ENCODE peak calls at places on chromosomes 3 and 15, in eight cellular contexts. W is HCT116, I is lower lobe of right lung, Z is neural progenitor cell, A is HL-60, X is activated B cell treated with CpG ODN at 0.5 μM for 24 hours, N is H1, V is foreskin keratinocyte. U is an unnamed sample.

GRCh38 chr15:91948001-91948608 is 94.6 kb downstream of the SLCO3A1 start:
- DNase-seq in V (peak), X (no peak), W (no peak), N (peak), I (no peak), A (no peak), Z (peak), U (no peak)

GRCh38 chr3:133447751-133448477 is 48.1 kb downstream of the BFSP2 start:
- DNase-seq in Z (no peak), X (no peak), A (no peak), V (no peak), I (no peak), N (no peak), W (no peak), U (no peak)

GRCh38 chr3:192915724-192916123 is 1.9 kb downstream of the MB21D2 start:
- DNase-seq in A (no peak), Z (peak), X (no peak), V (no peak), I (no peak), W (no peak), N (no peak), U (no peak)

GRCh38 chr3:191328963-191329653 is at the start of gene CCDC50:
- DNase-seq in A (peak), W (no peak), I (peak), N (no peak), Z (peak), X (peak), V (peak), U (peak)

GRCh38 chr3:30232546-30232945 is 373.9 kb upstream of the TGFBR2 start:
- DNase-seq in W (no peak), V (no peak), Z (no peak), N (no peak), A (no peak), I (no peak), X (no peak), U (no peak)

GRCh38 chr3:118400086-118400485 is 634.6 kb downstream of the IGSF11 start:
- DNase-seq in I (no peak), A (no peak), Z (no peak), W (no peak), V (no peak), N (no peak), X (no peak), U (no peak)

GRCh38 chr3:174243194-174243593 is 615.9 kb upstream of the NAALADL2 start:
- DNase-seq in N (no peak), Z (no peak), X (no peak), I (no peak), V (no peak), A (no peak), W (no peak), U (no peak)

GRCh38 chr15:74540135-74540760 is 772 bp upstream of the ARID3B start:
- DNase-seq in Z (peak), N (no peak), W (no peak), A (no peak), V (no peak), X (no peak), I (no peak), U (no peak)

GRCh38 chr3:152197937-152198336 is 70.8 kb upstream of the MBNL1 start:
- DNase-seq in Z (no peak), V (no peak), N (no peak), A (no peak), I (no peak), X (no peak), W (no peak), U (no peak)

DNA sequence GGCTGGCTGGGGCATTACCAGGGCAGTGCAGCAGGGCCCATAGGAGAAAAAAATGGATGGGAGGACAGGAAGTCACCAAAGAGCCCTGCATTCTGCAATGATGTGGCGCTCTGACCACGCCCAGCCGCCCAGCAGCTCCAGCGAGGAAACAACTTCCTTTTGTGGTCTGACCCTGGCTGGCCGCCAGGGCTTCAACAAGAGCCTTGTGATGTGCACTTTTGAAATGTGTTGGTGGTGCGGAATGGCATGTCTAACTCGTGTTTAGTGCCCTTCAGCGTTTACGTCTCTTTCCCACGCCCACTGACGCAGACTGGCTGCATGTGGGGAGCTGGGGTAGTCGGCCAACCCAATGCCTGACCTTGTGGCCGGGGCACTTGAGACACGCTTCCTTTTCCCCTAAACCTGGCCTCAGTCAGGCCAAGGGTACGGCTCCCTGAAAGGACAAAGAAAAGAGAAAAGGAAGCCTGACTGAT is 81.9 kb upstream of the CTNNB1 start:
- DNase-seq in A (peak), N (no peak), X (peak), W (peak), Z (peak), I (peak), V (peak), U (no peak)
- TF ChIP-seq CTCF in A (no peak), N (no peak), X (no peak), W (no peak), Z (no peak), I (no peak), V (no peak), U (no peak)

GRCh38 chr3:153440311-153440710 is 278.3 kb downstream of the RAP2B start:
- DNase-seq in N (no peak), A (no peak), I (no peak), Z (no peak), X (no peak), V (no peak), W (no peak), U (no peak)

GRCh38 chr3:153442386-153442785 is 280.4 kb downstream of the RAP2B start:
- DNase-seq in X (no peak), W (no peak), Z (no peak), V (peak), I (no peak), A (no peak), N (no peak), U (no peak)

GRCh38 chr3:153442799-153443487 is 280.9 kb downstream of the RAP2B start:
- DNase-seq in N (no peak), I (no peak), A (no peak), X (no peak), V (no peak), W (no peak), Z (no peak), U (no peak)

GRCh38 chr3:153438275-153438674 is 276.2 kb downstream of the RAP2B start:
- DNase-seq in Z (no peak), X (no peak), N (no peak), I (no peak), W (no peak), V (no peak), A (no peak), U (no peak)

GRCh38 chr3:153439780-153440179 is 277.8 kb downstream of the RAP2B start:
- DNase-seq in W (no peak), I (no peak), X (no peak), N (no peak), Z (no peak), V (no peak), A (no peak), U (no peak)
- TF ChIP-seq CTCF in W (peak), I (no peak), X (no peak), N (no peak), Z (no peak), V (peak), A (no peak), U (peak)

GRCh38 chr3:45693941-45694521 is 4.8 kb downstream of the SACM1L start:
- DNase-seq in I (no peak), N (no peak), X (no peak), A (no peak), W (no peak), V (no peak), Z (no peak), U (no peak)
- TF ChIP-seq CTCF in I (no peak), N (no peak), X (no peak), A (no peak), W (no peak), V (no peak), Z (no peak), U (no peak)

DNA sequence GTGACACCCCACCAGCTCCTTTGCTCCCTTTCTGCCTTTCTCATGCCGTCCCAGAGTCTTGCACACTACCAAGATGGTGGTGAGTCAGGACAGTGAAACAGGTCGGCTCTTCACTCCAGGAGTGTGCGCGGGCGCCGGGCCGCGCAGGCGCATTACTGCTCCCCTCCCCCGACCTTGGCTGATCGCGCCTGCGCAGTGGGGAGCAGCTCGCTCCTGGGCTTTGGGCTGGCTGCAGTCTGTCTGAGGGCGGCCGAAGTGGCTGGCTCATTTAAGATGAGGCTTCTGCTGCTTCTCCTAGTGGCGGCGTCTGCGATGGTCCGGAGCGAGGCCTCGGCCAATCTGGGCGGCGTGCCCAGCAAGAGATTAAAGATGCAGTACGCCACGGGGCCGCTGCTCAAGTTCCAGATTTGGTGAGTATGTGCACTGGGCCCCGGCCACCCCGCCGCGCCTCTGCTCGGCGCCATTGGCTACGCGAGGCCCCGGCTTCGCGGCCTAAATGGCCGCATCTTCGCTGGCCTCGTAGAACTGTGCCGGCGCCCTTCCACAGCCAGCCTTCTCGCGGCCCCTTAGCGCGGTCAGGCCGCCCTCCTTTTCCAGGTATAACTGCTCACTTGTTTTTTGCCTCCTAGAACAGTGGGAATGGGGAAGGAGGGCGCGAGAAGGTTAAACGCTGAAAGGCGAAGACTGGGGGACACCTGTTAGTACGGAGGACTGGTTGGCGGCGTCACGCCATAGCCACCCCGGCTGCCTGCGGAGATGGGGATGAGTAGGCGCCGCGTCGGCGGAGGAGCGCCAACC is at the start of gene SELENOT:
- DNase-seq in Z (peak), W (peak), A (peak), N (peak), V (peak), X (peak), I (peak), U (peak)
- TF ChIP-seq CTCF in Z (peak), W (no peak), A (no peak), N (no peak), V (peak), X (no peak), I (peak), U (peak)

GRCh38 chr15:100650685-100651084 is 48.3 kb downstream of the ASB7 start:
- DNase-seq in A (no peak), I (no peak), V (no peak), W (no peak), X (no peak), Z (no peak), N (no peak), U (no peak)
- TF ChIP-seq CTCF in A (no peak), I (no peak), V (peak), W (peak), X (no peak), Z (peak), N (peak), U (peak)

DNA sequence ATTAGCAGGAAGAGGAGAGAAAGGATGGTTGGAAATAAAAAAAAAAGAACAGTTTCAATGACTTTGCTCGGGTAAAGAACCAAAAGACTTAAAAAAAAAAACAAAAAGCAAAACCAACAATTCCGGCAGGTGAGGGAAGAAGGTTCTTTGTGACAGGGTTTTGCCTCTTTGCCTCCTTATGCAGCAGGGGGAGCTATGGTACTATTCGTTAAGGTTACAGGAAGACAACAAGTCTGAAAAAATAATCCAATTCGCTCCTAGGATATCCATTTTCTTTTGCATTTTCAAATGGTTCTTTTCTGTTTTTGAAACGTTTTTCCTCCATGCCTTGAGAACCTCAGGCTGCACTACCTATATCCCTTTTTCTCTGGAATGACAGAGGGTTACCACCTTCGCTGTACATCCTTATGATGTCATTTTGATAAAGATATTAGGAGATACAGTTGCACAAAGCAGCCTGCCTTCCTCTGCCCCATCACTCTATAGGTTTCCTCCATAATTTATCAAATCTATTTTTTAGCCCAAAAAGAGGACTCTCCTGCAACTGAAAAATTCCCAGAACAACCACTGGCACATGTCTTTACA is 55.0 kb downstream of the CFAP20DC start:
- DNase-seq in W (peak), X (no peak), V (peak), Z (peak), I (no peak), N (peak), A (no peak), U (no peak)
- TF ChIP-seq CTCF in W (peak), X (peak), V (peak), Z (peak), I (peak), N (peak), A (peak), U (peak)

GRCh38 chr3:135169651-135170050 is 374.6 kb downstream of the EPHB1 start:
- DNase-seq in W (no peak), I (no peak), Z (no peak), A (no peak), N (no peak), V (no peak), X (no peak), U (no peak)
- TF ChIP-seq CTCF in W (no peak), I (no peak), Z (no peak), A (no peak), N (no peak), V (no peak), X (no peak), U (no peak)

DNA sequence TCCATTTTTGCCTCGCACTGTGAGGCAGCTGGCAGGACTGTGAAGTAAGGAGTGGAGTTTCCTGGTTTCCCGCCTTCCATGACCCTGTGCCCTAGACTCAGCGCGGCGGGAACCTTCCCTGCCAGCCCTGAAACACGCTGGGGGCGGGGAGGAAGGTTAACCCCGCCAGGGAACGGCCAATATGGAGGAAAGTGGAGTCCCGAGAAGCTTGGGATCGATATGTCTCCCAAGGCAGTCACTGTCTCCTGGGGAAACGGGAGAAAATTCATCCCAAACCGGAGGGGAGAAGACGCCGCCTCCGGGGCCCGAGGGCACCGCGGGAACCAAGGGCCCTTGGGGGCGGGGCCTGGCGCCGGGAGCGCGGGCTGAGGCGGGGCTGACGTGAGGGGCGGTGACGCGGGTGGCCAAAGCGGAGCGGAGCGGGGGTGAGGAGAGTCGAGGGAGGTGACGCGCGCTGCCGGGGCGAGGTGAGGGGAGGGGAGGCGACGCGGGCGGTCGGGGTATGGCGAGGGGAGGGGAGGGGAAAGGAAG is at the start of gene HMCES:
- DNase-seq in N (peak), A (peak), V (peak), X (peak), Z (peak), I (peak), W (peak), U (peak)
- TF ChIP-seq CTCF in N (no peak), A (no peak), V (no peak), X (no peak), Z (no peak), I (no peak), W (no peak), U (no peak)

DNA sequence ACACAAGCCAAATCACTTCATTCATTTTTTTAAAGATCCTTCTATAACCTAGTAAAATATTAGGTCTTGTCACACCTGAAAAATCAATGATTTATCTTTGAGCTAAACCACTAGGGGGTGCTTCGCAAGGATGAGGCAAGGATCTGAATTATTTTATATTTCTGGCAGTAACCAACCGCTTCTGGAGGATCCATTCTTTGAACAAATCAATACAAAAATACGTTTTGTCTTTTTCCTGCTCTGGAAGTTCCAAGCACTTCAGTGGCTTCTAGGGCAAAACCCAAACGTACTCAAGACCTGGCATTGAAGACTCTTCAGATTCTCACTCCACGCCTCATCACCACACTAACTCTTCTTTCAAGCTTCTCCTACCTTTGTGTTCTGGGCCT is 486 bp downstream of the LSG1 start:
- DNase-seq in A (no peak), N (no peak), I (no peak), X (no peak), V (no peak), W (peak), Z (peak), U (no peak)
- TF ChIP-seq CTCF in A (peak), N (peak), I (peak), X (peak), V (peak), W (peak), Z (peak), U (peak)

U was measured in chondrocyte.